ENCODE peak calls at places on chromosomes 6 and 20, in five cellular contexts. S is heart left ventricle, C is prostate gland, F is kidney epithelial cell, G is body of pancreas. X is an unnamed sample.

GRCh38 chr20:63835031-63835858 is 4.2 kb upstream of the ZBTB46 start:
- DNase-seq in S (peak), C (peak), F (peak), G (peak), X (peak)

GRCh38 chr6:81023007-81023582 is 729.4 kb downstream of the TENT5A start:
- DNase-seq in S (no peak), C (no peak), F (no peak), G (no peak), X (peak)

GRCh38 chr6:112188906-112189305 is 65.5 kb downstream of the LAMA4 start:
- DNase-seq in S (no peak), C (no peak), F (no peak), G (no peak), X (no peak)

GRCh38 chr6:7912024-7912423 is 1.4 kb upstream of the TXNDC5 start:
- DNase-seq in S (no peak), C (no peak), F (no peak), G (no peak), X (no peak)

GRCh38 chr20:44153636-44154043 is 33.3 kb downstream of the JPH2 start:
- DNase-seq in S (no peak), C (no peak), F (no peak), G (no peak), X (no peak)

GRCh38 chr6:44002591-44003344 is 124.5 kb downstream of the MRPL14 start:
- DNase-seq in S (peak), C (peak), F (no peak), G (peak), X (peak)

GRCh38 chr6:35512740-35513139 is at the start of gene TULP1:
- DNase-seq in S (no peak), C (no peak), F (no peak), G (no peak), X (no peak)

GRCh38 chr6:137878810-137879285 is 11.8 kb downstream of the TNFAIP3 start:
- DNase-seq in S (peak), C (peak), F (no peak), G (no peak), X (no peak)

GRCh38 chr6:105401247-105402089 is 1.4 kb downstream of the PREP start:
- DNase-seq in S (no peak), C (no peak), F (no peak), G (no peak), X (no peak)

GRCh38 chr20:62232194-62232593 is 6.1 kb upstream of the OSBPL2 start:
- DNase-seq in S (no peak), C (peak), F (no peak), G (no peak), X (no peak)

GRCh38 chr6:157980288-157981131 is 1.2 kb upstream of the SYNJ2 start:
- DNase-seq in S (no peak), C (no peak), F (no peak), G (no peak), X (no peak)

GRCh38 chr6:78909391-78909790 is 42.0 kb downstream of the IRAK1BP1 start:
- DNase-seq in S (no peak), C (no peak), F (no peak), G (no peak), X (peak)

GRCh38 chr6:168188974-168189678 is 110.1 kb upstream of the FRMD1 start:
- DNase-seq in S (peak), C (no peak), F (no peak), G (no peak), X (no peak)

GRCh38 chr6:116365743-116366142 is 5.0 kb upstream of the DSE start:
- DNase-seq in S (no peak), C (no peak), F (no peak), G (no peak), X (peak)

GRCh38 chr6:168089186-168090063 is 10.4 kb upstream of the FRMD1 start:
- DNase-seq in S (peak), C (no peak), F (no peak), G (no peak), X (no peak)

GRCh38 chr6:170128346-170128745 is 162.5 kb downstream of the DLL1 start:
- DNase-seq in S (no peak), C (no peak), F (no peak), G (no peak), X (no peak)

GRCh38 chr20:3042621-3043020 is 801 bp upstream of the GNRH2 start:
- DNase-seq in S (no peak), C (no peak), F (no peak), G (peak), X (no peak)

GRCh38 chr6:162706236-162706635 is 21.3 kb downstream of the PRKN start:
- DNase-seq in S (peak), C (peak), F (no peak), G (peak), X (no peak)

GRCh38 chr20:57457243-57457761 is 66.1 kb downstream of the RBM38 start:
- DNase-seq in S (no peak), C (no peak), F (no peak), G (no peak), X (no peak)

GRCh38 chr6:28370440-28370839 is 20.7 kb downstream of the ZKSCAN3 start:
- DNase-seq in S (no peak), C (no peak), F (no peak), G (no peak), X (no peak)

GRCh38 chr6:145866449-145867401 is 52.1 kb upstream of the FBXO30 start:
- DNase-seq in S (no peak), C (no peak), F (no peak), G (no peak), X (no peak)

GRCh38 chr6:42138630-42139619 is 3.5 kb downstream of the C6orf132 start:
- DNase-seq in S (no peak), C (peak), F (no peak), G (no peak), X (peak)

GRCh38 chr6:42195415-42195814 is 659 bp upstream of the GUCA1B start:
- DNase-seq in S (no peak), C (no peak), F (no peak), G (no peak), X (no peak)

GRCh38 chr6:37339911-37340638 is 13.7 kb upstream of the RNF8 start:
- DNase-seq in S (no peak), C (no peak), F (no peak), G (no peak), X (no peak)

GRCh38 chr6:37343248-37343647 is 10.5 kb upstream of the RNF8 start:
- DNase-seq in S (no peak), C (no peak), F (no peak), G (no peak), X (no peak)

GRCh38 chr6:37344308-37344707 is 9.5 kb upstream of the RNF8 start:
- DNase-seq in S (no peak), C (no peak), F (no peak), G (no peak), X (no peak)

GRCh38 chr6:37338745-37339255 is 15.0 kb upstream of the RNF8 start:
- DNase-seq in S (no peak), C (peak), F (no peak), G (no peak), X (no peak)

DNA sequence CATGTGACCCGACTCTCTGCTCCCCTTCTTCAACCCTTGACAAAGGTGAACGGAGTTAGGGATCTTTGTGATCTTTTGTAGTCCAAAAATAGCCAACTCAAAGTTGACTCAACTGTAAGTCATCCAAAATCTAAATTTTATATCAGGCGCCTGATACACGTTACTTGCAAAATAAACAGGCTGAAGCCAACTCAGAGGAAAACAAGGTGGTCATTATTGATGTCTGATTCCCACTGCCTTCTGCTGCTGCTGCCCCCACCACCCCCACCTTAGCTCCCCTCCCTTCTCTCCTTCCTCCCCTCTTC is 13.2 kb upstream of the RNF8 start:
- DNase-seq in S (no peak), C (no peak), F (no peak), G (no peak), X (no peak)
- TF ChIP-seq CTCF in S (no peak), C (no peak), F (no peak), G (no peak), X (no peak)

DNA sequence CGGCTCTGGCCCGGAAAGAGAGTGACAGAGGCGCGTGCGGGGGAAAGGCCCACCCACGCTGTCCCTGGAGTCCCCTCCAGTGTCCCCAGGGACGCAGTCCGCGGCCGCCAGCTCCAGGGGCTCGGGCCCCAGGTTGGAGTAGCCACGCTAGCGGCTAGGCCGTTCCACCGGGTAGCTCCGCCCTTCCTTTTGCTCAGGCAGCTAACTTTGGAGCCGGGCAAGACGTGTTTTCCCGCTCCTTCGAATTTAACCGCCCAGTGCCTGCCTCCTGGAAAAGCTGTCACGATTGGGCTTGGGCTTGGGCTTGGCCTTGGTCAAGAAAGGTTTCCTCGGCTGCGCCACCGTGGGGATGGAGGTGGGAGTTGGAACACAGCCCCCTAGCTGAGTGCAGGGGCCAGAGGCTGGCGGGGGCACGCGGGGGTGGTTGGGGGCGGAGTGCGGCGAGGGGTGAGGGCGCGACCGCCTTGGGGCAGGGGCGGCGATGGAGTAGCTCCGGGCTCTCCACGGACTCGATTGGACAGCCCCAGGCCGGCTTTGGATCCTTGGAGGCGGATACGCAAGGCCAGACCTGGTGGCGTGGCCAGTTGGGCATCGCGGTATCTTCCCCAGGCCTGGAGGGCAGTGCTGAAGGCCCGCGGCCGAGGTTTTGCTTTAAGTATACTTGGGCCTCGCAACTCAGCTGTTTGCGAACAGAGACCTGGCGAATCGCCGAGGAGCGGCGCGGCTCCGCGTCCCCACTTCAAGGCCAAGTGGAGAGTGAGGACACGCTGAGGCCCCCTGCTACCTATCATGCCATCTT is 4.5 kb downstream of the LINC00237 start:
- DNase-seq in S (no peak), C (no peak), F (no peak), G (no peak), X (no peak)
- TF ChIP-seq CTCF in S (no peak), C (no peak), F (no peak), G (no peak), X (no peak)

GRCh38 chr20:8447262-8448120 is 315.4 kb downstream of the PLCB1 start:
- DNase-seq in S (no peak), C (peak), F (no peak), G (no peak), X (no peak)

GRCh38 chr20:8438748-8439147 is 306.7 kb downstream of the PLCB1 start:
- DNase-seq in S (no peak), C (no peak), F (no peak), G (no peak), X (no peak)

GRCh38 chr20:8449120-8449519 is 317.1 kb downstream of the PLCB1 start:
- DNase-seq in S (no peak), C (no peak), F (no peak), G (no peak), X (no peak)

DNA sequence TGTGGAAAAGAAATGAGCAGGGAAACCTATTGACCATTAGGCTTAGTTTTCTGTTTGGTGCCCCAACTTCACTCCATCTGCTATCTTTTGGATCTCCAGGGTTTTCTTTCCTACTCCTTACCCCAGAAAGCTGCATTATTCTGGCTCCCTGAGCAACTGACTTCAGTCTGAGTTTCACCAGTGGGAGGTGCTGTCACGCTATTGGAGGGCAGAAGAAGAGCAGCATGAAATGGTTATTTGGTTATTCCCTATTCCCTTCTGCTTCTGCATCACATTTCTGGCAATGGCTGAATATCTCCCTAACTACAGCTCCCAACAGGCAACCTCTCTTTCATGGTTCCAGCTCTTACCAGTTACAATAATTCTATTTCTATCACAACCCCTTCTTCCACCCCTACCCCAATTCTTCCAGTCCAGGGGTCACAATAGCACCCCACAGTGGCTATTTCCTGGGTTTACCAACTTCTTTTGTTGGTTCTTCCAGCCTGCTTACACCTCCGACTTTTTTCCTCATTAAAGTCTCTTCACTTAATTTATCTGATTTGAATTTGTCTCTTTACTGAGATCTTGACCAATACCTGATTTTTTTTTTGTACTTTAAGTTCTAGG is 311.5 kb downstream of the PLCB1 start:
- DNase-seq in S (no peak), C (no peak), F (no peak), G (no peak), X (no peak)
- TF ChIP-seq CTCF in S (no peak), C (no peak), F (no peak), G (no peak), X (no peak)

DNA sequence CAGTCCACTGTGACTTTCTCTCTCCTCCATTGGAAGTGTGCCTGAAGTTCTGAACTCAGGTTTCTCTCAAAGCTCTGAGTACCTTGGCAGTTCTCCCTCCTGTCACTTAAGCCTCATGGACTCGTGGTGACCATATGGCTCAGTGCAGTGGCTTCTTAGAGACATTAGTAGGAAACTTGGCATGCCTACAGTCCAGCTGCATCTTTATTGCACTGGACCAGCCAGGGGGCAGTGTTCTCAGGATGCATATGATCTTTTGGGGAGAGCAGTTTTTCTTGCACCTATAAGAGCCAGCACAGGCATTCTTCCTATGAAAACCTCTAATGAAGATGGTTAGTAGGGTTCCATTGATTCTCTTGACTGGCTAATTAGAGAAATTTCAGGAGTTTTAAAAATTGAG is 47.5 kb upstream of the KCNK16 start:
- DNase-seq in S (no peak), C (no peak), F (no peak), G (peak), X (peak)
- TF ChIP-seq CTCF in S (peak), C (no peak), F (peak), G (peak), X (peak)

GRCh38 chr20:48921168-48921882 is at the start of gene ARFGEF2:
- DNase-seq in S (peak), C (peak), F (no peak), G (peak), X (peak)
- TF ChIP-seq CTCF in S (peak), C (no peak), F (no peak), G (peak), X (no peak)

DNA sequence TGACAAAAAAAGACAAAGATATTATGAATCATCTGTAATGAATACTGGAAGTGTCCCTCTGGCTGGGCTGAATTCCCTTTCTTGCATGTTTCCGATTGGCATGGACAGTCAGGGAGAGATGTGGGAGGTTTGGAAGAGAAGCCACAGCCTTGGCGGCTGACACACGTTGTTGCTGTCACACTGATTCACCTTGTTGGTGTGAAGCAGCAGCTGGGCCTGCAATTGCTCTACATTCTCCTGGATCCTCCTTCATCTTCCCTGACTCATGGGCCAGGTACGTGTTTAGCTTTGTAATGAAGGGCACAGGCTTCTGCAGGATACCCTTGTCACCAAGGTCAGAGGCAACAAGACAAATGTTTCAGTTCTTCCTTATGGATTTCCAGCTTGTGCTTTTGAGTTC is 13.4 kb upstream of the SMIM8 start:
- DNase-seq in S (no peak), C (no peak), F (no peak), G (no peak), X (no peak)
- TF ChIP-seq CTCF in S (no peak), C (no peak), F (no peak), G (no peak), X (no peak)

DNA sequence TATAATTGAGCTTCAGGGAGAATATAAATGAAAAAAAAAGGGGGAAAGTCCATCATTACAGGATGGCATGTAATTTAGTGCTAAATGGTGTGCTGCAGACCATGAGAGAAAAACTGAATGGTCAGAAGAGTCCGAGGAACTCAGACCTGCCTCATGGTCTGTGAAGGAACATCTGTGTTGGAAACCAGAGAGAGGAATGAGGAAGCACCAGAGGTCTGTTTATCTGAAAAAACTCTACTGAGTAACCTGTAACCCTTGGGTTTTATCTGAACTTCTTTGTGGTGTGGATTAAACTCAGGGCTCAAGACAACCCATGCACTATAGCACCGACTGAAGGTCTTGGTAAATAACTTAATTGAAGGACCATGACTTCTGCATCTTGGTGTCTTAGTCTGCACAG is 108.1 kb downstream of the RNF144B start:
- DNase-seq in S (no peak), C (no peak), F (no peak), G (no peak), X (no peak)
- TF ChIP-seq CTCF in S (no peak), C (no peak), F (no peak), G (no peak), X (no peak)

DNA sequence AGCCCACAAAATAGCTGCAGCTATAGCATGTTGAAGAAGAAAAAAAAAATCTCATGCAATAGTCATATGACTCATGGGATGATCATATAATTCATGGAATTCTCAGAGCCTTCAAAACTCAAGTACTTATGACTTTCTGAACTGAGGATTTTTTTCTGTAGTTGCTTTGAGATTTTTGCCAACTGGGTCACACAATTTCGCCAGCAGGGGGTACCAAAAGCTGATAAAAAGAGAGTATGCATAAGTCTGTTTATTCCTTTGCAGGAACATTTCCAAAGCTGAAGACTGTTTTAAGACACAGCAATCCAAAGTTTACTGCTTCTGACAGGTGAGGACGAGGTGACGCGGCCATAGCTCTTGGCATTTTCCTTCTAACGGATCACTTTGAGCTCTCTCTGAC is 586.1 kb upstream of the CHD6 start:
- DNase-seq in S (no peak), C (peak), F (no peak), G (peak), X (no peak)
- TF ChIP-seq CTCF in S (peak), C (peak), F (no peak), G (peak), X (no peak)

GRCh38 chr20:52372169-52372568 is 180.6 kb upstream of the ZFP64 start:
- DNase-seq in S (no peak), C (no peak), F (no peak), G (no peak), X (no peak)
- TF ChIP-seq CTCF in S (no peak), C (no peak), F (no peak), G (no peak), X (no peak)